ENCODE peak calls at places on chromosome 7, in six cellular contexts. L is RPMI7951, G is EL, D is AML-193, K is GM12865, M is NCI-H1105. E is an unnamed sample.

GRCh38 chr7:50791921-50792341 is 9.2 kb upstream of the GRB10 start:
- DNase-seq in L (peak), G (peak), D (no peak), K (no peak), M (no peak), E (no peak)

GRCh38 chr7:30285531-30286284 is 1.3 kb downstream of the ZNRF2 start:
- DNase-seq in L (peak), G (peak), D (peak), K (peak), M (peak), E (no peak)

GRCh38 chr7:156540619-156541165 is 99.9 kb upstream of the RNF32 start:
- DNase-seq in L (no peak), G (no peak), D (no peak), K (no peak), M (no peak), E (no peak)

GRCh38 chr7:114087674-114088539 is 169.1 kb upstream of the PPP1R3A start:
- DNase-seq in L (no peak), G (no peak), D (no peak), K (no peak), M (no peak), E (no peak)

GRCh38 chr7:101226686-101227085 is 8.7 kb downstream of the ZNHIT1 start:
- DNase-seq in L (no peak), G (no peak), D (no peak), K (no peak), M (no peak), E (no peak)

GRCh38 chr7:121126801-121127534 is 138.5 kb downstream of the CPED1 start:
- DNase-seq in L (peak), G (peak), D (no peak), K (peak), M (peak), E (peak)

GRCh38 chr7:6614941-6615737 is at the start of gene ZNF853:
- DNase-seq in L (no peak), G (no peak), D (no peak), K (no peak), M (no peak), E (no peak)

GRCh38 chr7:74542558-74543117 is 88.9 kb downstream of the GTF2IRD1 start:
- DNase-seq in L (no peak), G (no peak), D (no peak), K (no peak), M (peak), E (no peak)

GRCh38 chr7:36742911-36743775 is 18.8 kb upstream of the AOAH start:
- DNase-seq in L (no peak), G (no peak), D (peak), K (peak), M (no peak), E (no peak)

GRCh38 chr7:20220824-20221547 is 3.8 kb upstream of the MACC1 start:
- DNase-seq in L (peak), G (peak), D (peak), K (peak), M (no peak), E (no peak)

GRCh38 chr7:28718042-28718452 is 240.1 kb downstream of the TRIL start:
- DNase-seq in L (no peak), G (no peak), D (no peak), K (no peak), M (no peak), E (no peak)

GRCh38 chr7:117750612-117751563 is 122.4 kb downstream of the CTTNBP2 start:
- DNase-seq in L (peak), G (peak), D (peak), K (peak), M (peak), E (no peak)

GRCh38 chr7:16891338-16891737 is 9.6 kb upstream of the AGR3 start:
- DNase-seq in L (peak), G (peak), D (no peak), K (peak), M (peak), E (peak)

GRCh38 chr7:45670227-45670626 is 96.1 kb downstream of the ADCY1 start:
- DNase-seq in L (no peak), G (no peak), D (no peak), K (no peak), M (no peak), E (no peak)

GRCh38 chr7:140506788-140507464 is 27.6 kb upstream of the MKRN1 start:
- DNase-seq in L (peak), G (peak), D (no peak), K (peak), M (peak), E (peak)

GRCh38 chr7:67100956-67101361 is 104.3 kb downstream of the TYW1 start:
- DNase-seq in L (no peak), G (no peak), D (no peak), K (no peak), M (no peak), E (no peak)

GRCh38 chr7:135991322-135991721 is 14.2 kb upstream of the MTPN start:
- DNase-seq in L (no peak), G (no peak), D (no peak), K (no peak), M (no peak), E (no peak)

GRCh38 chr7:99500637-99501009 is 542 bp upstream of the ZNF394 start:
- DNase-seq in L (no peak), G (no peak), D (no peak), K (no peak), M (no peak), E (no peak)

GRCh38 chr7:101426303-101427011 is 63.8 kb downstream of the COL26A1 start:
- DNase-seq in L (no peak), G (no peak), D (no peak), K (no peak), M (no peak), E (no peak)

GRCh38 chr7:104943502-104944343 is 70.3 kb upstream of the KMT2E start:
- DNase-seq in L (peak), G (no peak), D (peak), K (peak), M (peak), E (no peak)

GRCh38 chr7:74527842-74528241 is 74.1 kb downstream of the GTF2IRD1 start:
- DNase-seq in L (no peak), G (no peak), D (no peak), K (no peak), M (peak), E (no peak)

GRCh38 chr7:77867208-77867915 is 68.8 kb downstream of the PHTF2 start:
- DNase-seq in L (no peak), G (peak), D (no peak), K (no peak), M (no peak), E (no peak)

GRCh38 chr7:11835260-11835659 is 3.3 kb upstream of the THSD7A start:
- DNase-seq in L (no peak), G (no peak), D (no peak), K (no peak), M (no peak), E (no peak)

GRCh38 chr7:152667900-152668440 is 8.0 kb downstream of the XRCC2 start:
- DNase-seq in L (no peak), G (no peak), D (no peak), K (no peak), M (no peak), E (no peak)

GRCh38 chr7:142869434-142869833 is 14.6 kb downstream of the EPHB6 start:
- DNase-seq in L (no peak), G (no peak), D (no peak), K (no peak), M (no peak), E (no peak)

GRCh38 chr7:121244120-121244865 is 84.5 kb upstream of the WNT16 start:
- DNase-seq in L (no peak), G (no peak), D (no peak), K (no peak), M (no peak), E (no peak)

GRCh38 chr7:128100949-128101713 is 69.9 kb upstream of the LRRC4 start:
- DNase-seq in L (no peak), G (no peak), D (no peak), K (no peak), M (no peak), E (no peak)

GRCh38 chr7:90999989-91000979 is 263.9 kb upstream of the FZD1 start:
- DNase-seq in L (no peak), G (peak), D (no peak), K (no peak), M (no peak), E (no peak)

GRCh38 chr7:121204537-121204936 is 124.3 kb upstream of the WNT16 start:
- DNase-seq in L (peak), G (peak), D (no peak), K (no peak), M (peak), E (no peak)